ENCODE peak calls at places on chromosomes 4 and X, in ten cellular contexts. D, C, Y, A, V, F, X, Z, N and U are unnamed samples.

GRCh38 chr4:69984030-69984443 is 11.7 kb upstream of the STATH start:
- DNase-seq in A (no peak), F (no peak), Z (peak; percentile 1), X (no peak), N (peak; percentile 80), D (no peak), V (no peak), Y (peak; percentile 44), C (no peak), U (no peak)

GRCh38 chr4:153538408-153539057 is 72.4 kb downstream of the TMEM131L start:
- DNase-seq in F (no peak), N (no peak), D (no peak), V (no peak), Z (peak; percentile 48), C (no peak), A (no peak), Y (no peak), X (peak; percentile 18), U (peak; percentile 45)

GRCh38 chr4:148834804-148835598 is 392.8 kb upstream of the NR3C2 start:
- DNase-seq in D (no peak), F (peak; percentile 78), C (no peak), Y (peak; percentile 37), A (peak; percentile 14), X (no peak), N (peak; percentile 1), Z (no peak), V (peak; percentile 4), U (peak; percentile 66)

GRCh38 chr4:169885893-169886292 is 128.1 kb upstream of the HPF1 start:
- DNase-seq in V (no peak), C (no peak), F (no peak), X (no peak), Z (no peak), N (no peak), A (no peak), Y (no peak), D (no peak), U (no peak)

GRCh38 chr4:41142946-41143720 is 71.2 kb downstream of the APBB2 start:
- DNase-seq in Y (peak; percentile 81), N (peak; percentile 95), A (no peak), D (no peak), X (no peak), Z (no peak), C (no peak), V (no peak), F (peak; percentile 62), U (peak; percentile 96)

GRCh38 chr4:31375936-31376335 is 655.8 kb downstream of the PCDH7 start:
- DNase-seq in C (no peak), F (no peak), V (no peak), Y (no peak), Z (no peak), X (no peak), A (no peak), D (no peak), N (no peak), U (no peak)

GRCh38 chrX:76915836-76916235 is 488.3 kb downstream of the MAGEE1 start:
- DNase-seq in F (no peak), Z (no peak), Y (no peak), N (no peak), C (no peak), X (no peak), A (no peak), D (no peak), V (no peak), U (no peak)

GRCh38 chrX:154714925-154715324 is 36.0 kb downstream of the GAB3 start:
- DNase-seq in Y (no peak), C (no peak), N (peak; percentile 52), V (no peak), Z (no peak), F (no peak), X (peak; percentile 50), D (peak; percentile 53), A (peak; percentile 24), U (no peak)

GRCh38 chrX:140507982-140508305 is 3.1 kb upstream of the SOX3 start:
- DNase-seq in D (no peak), Z (peak; percentile 81), Y (no peak), N (no peak), F (peak; percentile 37), V (no peak), C (no peak), X (peak; percentile 75), A (no peak), U (no peak)

GRCh38 chr4:48963042-48963679 is 22.9 kb upstream of the CWH43 start:
- DNase-seq in A (peak; percentile 75), Y (no peak), D (peak; percentile 23), F (peak; percentile 71), V (peak; percentile 61), N (peak; percentile 86), C (peak; percentile 21), X (peak; percentile 72), Z (peak; percentile 54), U (peak; percentile 72)

GRCh38 chr4:1248262-1249147 is at the start of gene CTBP1:
- DNase-seq in A (peak; percentile 85), Y (no peak), D (peak; percentile 82), Z (peak; percentile 77), N (peak; percentile 69), F (peak; percentile 70), X (peak; percentile 79), C (no peak), V (peak; percentile 42), U (peak; percentile 94)

GRCh38 chrX:139532834-139533233 is 2.3 kb downstream of the F9 start:
- DNase-seq in V (no peak), X (no peak), Z (no peak), N (no peak), C (no peak), D (no peak), A (no peak), Y (no peak), F (no peak), U (no peak)

GRCh38 chr4:127203561-127204260 is 429.0 kb upstream of the INTU start:
- DNase-seq in N (peak; percentile 60), V (no peak), C (no peak), Y (peak; percentile 41), A (no peak), F (no peak), X (no peak), D (no peak), Z (no peak), U (peak; percentile 84)

GRCh38 chr4:20095805-20096541 is 155.7 kb upstream of the SLIT2 start:
- DNase-seq in Z (no peak), A (no peak), N (no peak), X (no peak), Y (no peak), F (no peak), C (no peak), V (no peak), D (no peak), U (no peak)